ENCODE peak calls at places on chromosomes 13 and 19, in seven cellular contexts. L, Q, C, Z, K, G and T are unnamed samples.
A peak's percentile ranks its signal among the peaks of the same experiment; 100 is the strongest.

GRCh38 chr19:3655402-3656072 is 28.9 kb upstream of the CACTIN start:
- DNase-seq in L (peak; percentile 95), Q (no peak), C (no peak), Z (no peak), K (no peak), G (peak; percentile 96), T (no peak)

GRCh38 chr19:48770223-48770622 is 14.9 kb downstream of the FGF21 start:
- DNase-seq in L (no peak), Q (no peak), C (no peak), Z (peak; percentile 91), K (no peak), G (no peak), T (no peak)

GRCh38 chr19:34428549-34429285 is 536 bp downstream of the UBA2 start:
- DNase-seq in L (peak; percentile 17), Q (peak; percentile 36), C (peak; percentile 52), Z (peak; percentile 42), K (peak; percentile 15), G (peak; percentile 64), T (no peak)

GRCh38 chr13:27775943-27776342 is 16.3 kb upstream of the GSX1 start:
- DNase-seq in L (no peak), Q (no peak), C (no peak), Z (no peak), K (no peak), G (no peak), T (peak; percentile 45)

GRCh38 chr19:4909897-4910593 is 744 bp downstream of the UHRF1 start:
- DNase-seq in L (peak; percentile 79), Q (peak; percentile 92), C (peak; percentile 92), Z (peak; percentile 57), K (peak; percentile 93), G (peak; percentile 92), T (peak; percentile 90)

GRCh38 chr13:60627071-60627686 is 230.2 kb downstream of the TDRD3 start:
- DNase-seq in L (peak; percentile 3), Q (peak; percentile 70), C (peak; percentile 83), Z (no peak), K (peak; percentile 52), G (peak; percentile 12), T (peak; percentile 73)

GRCh38 chr19:50192463-50193211 is 10.8 kb upstream of the MYH14 start:
- DNase-seq in L (no peak), Q (no peak), C (no peak), Z (no peak), K (no peak), G (no peak), T (no peak)

GRCh38 chr19:55613396-55613795 is 7.9 kb downstream of the ZNF865 start:
- DNase-seq in L (no peak), Q (no peak), C (no peak), Z (no peak), K (no peak), G (no peak), T (no peak)

GRCh38 chr13:52921194-52921593 is 72.8 kb upstream of the PCDH8 start:
- DNase-seq in L (no peak), Q (no peak), C (no peak), Z (no peak), K (no peak), G (no peak), T (no peak)

GRCh38 chr19:43499042-43499441 is 5.5 kb downstream of the PHLDB3 start:
- DNase-seq in L (no peak), Q (no peak), C (no peak), Z (no peak), K (no peak), G (no peak), T (no peak)

GRCh38 chr19:34327851-34328250 is 37.1 kb upstream of the GPI start:
- DNase-seq in L (no peak), Q (peak; percentile 48), C (no peak), Z (no peak), K (no peak), G (no peak), T (no peak)

GRCh38 chr13:109738298-109738746 is 48.1 kb downstream of the IRS2 start:
- DNase-seq in L (no peak), Q (no peak), C (no peak), Z (peak; percentile 20), K (no peak), G (no peak), T (no peak)

GRCh38 chr13:27053902-27054595 is 117.6 kb downstream of the USP12 start:
- DNase-seq in L (peak; percentile 88), Q (peak; percentile 56), C (no peak), Z (peak; percentile 33), K (no peak), G (peak; percentile 70), T (no peak)

GRCh38 chr19:12495002-12495802 is 10.6 kb upstream of the ZNF709 start:
- DNase-seq in L (peak; percentile 79), Q (peak; percentile 99), C (peak; percentile 92), Z (peak; percentile 98), K (peak; percentile 88), G (peak; percentile 83), T (peak; percentile 96)

GRCh38 chr13:66965146-66965545 is 265.0 kb downstream of the PCDH9 start:
- DNase-seq in L (no peak), Q (no peak), C (no peak), Z (no peak), K (no peak), G (no peak), T (no peak)

GRCh38 chr13:104204177-104204576 is 1138.0 kb upstream of the SLC10A2 start:
- DNase-seq in L (no peak), Q (no peak), C (no peak), Z (no peak), K (no peak), G (no peak), T (no peak)

GRCh38 chr13:93450226-93450625 is 223.6 kb downstream of the GPC6 start:
- DNase-seq in L (peak; percentile 73), Q (no peak), C (no peak), Z (no peak), K (no peak), G (peak; percentile 80), T (no peak)

GRCh38 chr13:26695891-26696311 is 64.7 kb downstream of the GPR12 start:
- DNase-seq in L (no peak), Q (peak; percentile 29), C (no peak), Z (no peak), K (no peak), G (no peak), T (no peak)

GRCh38 chr19:13207237-13208130 is 57.3 kb downstream of the IER2 start:
- DNase-seq in L (no peak), Q (no peak), C (peak; percentile 66), Z (no peak), K (no peak), G (no peak), T (peak; percentile 59)

DNA sequence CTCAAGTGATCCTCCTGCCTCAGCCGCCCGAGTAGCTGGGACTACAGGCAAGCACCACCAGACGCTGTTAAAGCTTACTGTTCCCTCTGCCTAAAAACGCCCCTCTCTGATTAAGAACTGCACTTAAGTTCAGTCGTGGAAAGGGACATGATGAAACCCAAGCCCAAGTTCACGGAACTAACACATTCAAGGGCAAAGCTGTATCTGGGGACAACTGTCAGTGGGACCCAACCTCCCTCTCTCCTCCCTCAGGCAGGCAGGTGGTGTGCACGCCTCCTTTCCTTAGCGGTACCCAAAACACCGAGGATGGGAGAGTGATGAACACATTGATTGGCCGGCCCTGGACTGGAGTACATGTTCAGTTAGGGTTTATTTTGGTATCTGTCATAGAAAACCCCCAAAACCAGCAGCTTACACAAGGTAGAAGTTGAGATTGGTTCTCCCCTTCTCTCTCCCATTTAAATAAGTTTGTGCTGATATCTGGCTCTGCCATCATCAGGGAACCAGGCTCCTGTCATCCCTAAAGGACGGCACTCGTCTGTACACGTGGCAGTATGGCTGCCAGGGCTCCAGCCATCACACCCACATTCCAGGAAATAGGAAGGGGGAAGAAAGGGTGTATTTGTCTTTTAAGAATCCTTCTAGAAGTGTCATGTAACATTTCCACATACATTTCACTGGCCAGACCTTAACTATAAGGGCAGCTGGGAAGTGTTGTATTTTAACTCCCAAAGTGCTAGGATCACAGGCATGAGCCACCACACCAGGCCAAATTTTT is 10.2 kb downstream of the SPC24 start:
- DNase-seq in L (no peak), Q (no peak), C (no peak), Z (no peak), K (no peak), G (no peak), T (no peak)
- H3K23ac ChIP-seq in L (peak overlapping the region; percentile 39), Q (no peak overlapping the region), C (no peak overlapping the region), Z (no peak overlapping the region), K (no peak overlapping the region), G (no peak overlapping the region), T (no peak overlapping the region)

GRCh38 chr19:2127758-2128157 is 23.6 kb downstream of the AP3D1 start:
- DNase-seq in L (no peak), Q (peak; percentile 16), C (no peak), Z (peak; percentile 86), K (no peak), G (no peak), T (no peak)
- H3K23ac ChIP-seq in L (no peak overlapping the region), Q (no peak overlapping the region), C (no peak overlapping the region), Z (no peak overlapping the region), K (peak overlapping the region; percentile 52), G (no peak overlapping the region), T (no peak overlapping the region)

GRCh38 chr19:46107371-46107770 is 17.1 kb downstream of the IGFL3 start:
- DNase-seq in L (peak; percentile 28), Q (no peak), C (no peak), Z (no peak), K (no peak), G (no peak), T (no peak)
- H3K23ac ChIP-seq in L (no peak overlapping the region), Q (no peak overlapping the region), C (no peak overlapping the region), Z (no peak overlapping the region), K (no peak overlapping the region), G (no peak overlapping the region), T (no peak overlapping the region)

GRCh38 chr13:100214886-100215285 is 126.0 kb downstream of the PCCA start:
- DNase-seq in L (peak; percentile 93), Q (peak; percentile 86), C (no peak), Z (no peak), K (no peak), G (peak; percentile 72), T (no peak)

GRCh38 chr13:100212904-100213538 is 124.1 kb downstream of the PCCA start:
- DNase-seq in L (no peak), Q (no peak), C (no peak), Z (no peak), K (no peak), G (no peak), T (no peak)

GRCh38 chr13:100209857-100210580 is 121.1 kb downstream of the PCCA start:
- DNase-seq in L (peak; percentile 82), Q (no peak), C (no peak), Z (no peak), K (no peak), G (no peak), T (no peak)

GRCh38 chr13:100210966-100211710 is 122.2 kb downstream of the PCCA start:
- DNase-seq in L (peak; percentile 23), Q (no peak), C (no peak), Z (no peak), K (no peak), G (no peak), T (no peak)

GRCh38 chr13:100213576-100213975 is 124.7 kb downstream of the PCCA start:
- DNase-seq in L (peak; percentile 44), Q (no peak), C (no peak), Z (no peak), K (no peak), G (no peak), T (no peak)
- H3K23ac ChIP-seq in L (no peak overlapping the region), Q (no peak overlapping the region), C (no peak overlapping the region), Z (no peak overlapping the region), K (no peak overlapping the region), G (no peak overlapping the region), T (no peak overlapping the region)

DNA sequence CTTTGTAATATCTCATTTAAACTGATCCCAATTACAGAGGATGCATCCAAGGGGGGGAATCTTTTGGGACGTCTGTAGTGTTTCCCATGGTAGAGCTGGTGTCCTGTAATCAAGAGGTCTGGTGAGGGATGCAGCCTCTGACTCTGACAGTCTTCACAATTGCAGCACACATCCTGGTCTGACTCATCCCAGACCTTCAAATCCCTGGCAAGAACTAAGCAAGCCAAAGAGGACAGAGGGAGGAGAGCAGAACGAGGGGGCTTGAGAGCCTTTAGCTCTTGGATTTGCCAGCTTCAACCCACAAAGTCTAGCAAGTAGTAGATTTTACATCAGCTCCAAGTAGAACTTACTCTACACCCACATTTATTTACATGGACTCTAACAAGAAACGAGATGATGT is 17.3 kb upstream of the FCGBP start:
- DNase-seq in L (peak; percentile 61), Q (no peak), C (no peak), Z (no peak), K (no peak), G (peak; percentile 23), T (no peak)
- H3K23ac ChIP-seq in L (no peak overlapping the region), Q (no peak overlapping the region), C (no peak overlapping the region), Z (no peak overlapping the region), K (no peak overlapping the region), G (no peak overlapping the region), T (no peak overlapping the region)